ENCODE peak calls at places on chromosomes 13 and 19, in five cellular contexts. I is fibroblast of villous mesenchyme, E is ascending aorta, M is kidney epithelial cell, H is Peyer's patch. O is an unnamed sample.

GRCh38 chr13:48437381-48437780 is 24.5 kb upstream of the LPAR6 start:
- DNase-seq in I (peak; percentile 39), E (peak; percentile 82), M (no peak), H (no peak), O (peak; percentile 21)

GRCh38 chr19:55591555-55591954 is 7.8 kb downstream of the FIZ1 start:
- DNase-seq in I (no peak), E (no peak), M (no peak), H (no peak), O (no peak)

GRCh38 chr13:34587586-34587985 is 354.5 kb upstream of the NBEA start:
- DNase-seq in I (no peak), E (no peak), M (no peak), H (no peak), O (no peak)

GRCh38 chr19:47227347-47228167 is 3.4 kb downstream of the BBC3 start:
- DNase-seq in I (peak; percentile 98), E (peak; percentile 96), M (peak; percentile 78), H (peak; percentile 77), O (peak; percentile 89)

GRCh38 chr13:51912511-51913225 is 50.9 kb downstream of the CCDC70 start:
- DNase-seq in I (no peak), E (peak; percentile 8), M (no peak), H (no peak), O (no peak)

GRCh38 chr13:102863590-102863989 is 17.8 kb downstream of the ERCC5 start:
- DNase-seq in I (no peak), E (no peak), M (no peak), H (no peak), O (no peak)

GRCh38 chr13:40070357-40070756 is 414.9 kb downstream of the COG6 start:
- DNase-seq in I (no peak), E (no peak), M (no peak), H (no peak), O (no peak)

GRCh38 chr19:1513492-1514294 is 874 bp upstream of the ADAMTSL5 start:
- DNase-seq in I (peak; percentile 59), E (no peak), M (no peak), H (peak; percentile 79), O (peak; percentile 69)

GRCh38 chr19:3606174-3606689 is 443 bp downstream of the TBXA2R start:
- DNase-seq in I (no peak), E (no peak), M (no peak), H (peak; percentile 81), O (peak; percentile 80)

GRCh38 chr13:95485045-95485517 is 67.4 kb upstream of the CLDN10 start:
- DNase-seq in I (peak; percentile 30), E (no peak), M (no peak), H (no peak), O (no peak)

GRCh38 chr13:59843040-59843439 is 320.7 kb downstream of the DIAPH3 start:
- DNase-seq in I (no peak), E (no peak), M (no peak), H (no peak), O (no peak)

GRCh38 chr19:6220385-6221191 is 59.2 kb downstream of the MLLT1 start:
- DNase-seq in I (peak; percentile 78), E (no peak), M (no peak), H (no peak), O (peak; percentile 47)

GRCh38 chr13:47281981-47282380 is 385.1 kb upstream of the HTR2A start:
- DNase-seq in I (no peak), E (no peak), M (no peak), H (no peak), O (no peak)

GRCh38 chr13:73622375-73622774 is 511.8 kb downstream of the KLF12 start:
- DNase-seq in I (no peak), E (no peak), M (no peak), H (no peak), O (no peak)

GRCh38 chr13:48504606-48505369 is 28.1 kb downstream of the RCBTB2 start:
- DNase-seq in I (no peak), E (no peak), M (no peak), H (no peak), O (no peak)

GRCh38 chr19:42335374-42335936 is 10.0 kb downstream of the MEGF8 start:
- DNase-seq in I (no peak), E (no peak), M (no peak), H (no peak), O (no peak)

GRCh38 chr13:108156749-108157148 is 58.6 kb downstream of the LIG4 start:
- DNase-seq in I (no peak), E (no peak), M (no peak), H (no peak), O (no peak)

GRCh38 chr13:33355470-33355869 is 69.9 kb upstream of the STARD13 start:
- DNase-seq in I (peak; percentile 87), E (no peak), M (no peak), H (no peak), O (no peak)

GRCh38 chr13:33199282-33199850 is 86.2 kb downstream of the STARD13 start:
- DNase-seq in I (peak; percentile 66), E (no peak), M (no peak), H (no peak), O (no peak)

DNA sequence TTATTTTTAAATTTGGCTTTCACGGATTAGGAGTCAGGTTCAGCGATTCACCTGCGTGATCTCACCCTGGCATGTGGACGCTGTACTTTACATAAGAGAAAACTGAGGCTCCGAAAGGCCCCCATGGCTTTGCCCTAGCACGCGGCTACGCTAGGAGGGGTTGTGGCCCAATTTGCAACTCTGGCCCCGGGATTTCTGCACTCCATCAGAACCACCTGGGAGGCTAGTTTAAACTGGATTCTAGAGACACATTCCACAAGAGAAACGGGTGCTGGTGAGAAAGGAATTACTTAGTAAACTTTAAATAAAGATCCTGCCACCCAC is 6.2 kb downstream of the BCL3 start:
- DNase-seq in I (no peak), E (no peak), M (no peak), H (no peak), O (no peak)
- H3K4me3 ChIP-seq in I (peak overlapping the region; percentile 60), E (peak overlapping the region; percentile 57), M (no peak overlapping the region), H (peak overlapping the region; percentile 37), O (peak overlapping the region; percentile 20)

DNA sequence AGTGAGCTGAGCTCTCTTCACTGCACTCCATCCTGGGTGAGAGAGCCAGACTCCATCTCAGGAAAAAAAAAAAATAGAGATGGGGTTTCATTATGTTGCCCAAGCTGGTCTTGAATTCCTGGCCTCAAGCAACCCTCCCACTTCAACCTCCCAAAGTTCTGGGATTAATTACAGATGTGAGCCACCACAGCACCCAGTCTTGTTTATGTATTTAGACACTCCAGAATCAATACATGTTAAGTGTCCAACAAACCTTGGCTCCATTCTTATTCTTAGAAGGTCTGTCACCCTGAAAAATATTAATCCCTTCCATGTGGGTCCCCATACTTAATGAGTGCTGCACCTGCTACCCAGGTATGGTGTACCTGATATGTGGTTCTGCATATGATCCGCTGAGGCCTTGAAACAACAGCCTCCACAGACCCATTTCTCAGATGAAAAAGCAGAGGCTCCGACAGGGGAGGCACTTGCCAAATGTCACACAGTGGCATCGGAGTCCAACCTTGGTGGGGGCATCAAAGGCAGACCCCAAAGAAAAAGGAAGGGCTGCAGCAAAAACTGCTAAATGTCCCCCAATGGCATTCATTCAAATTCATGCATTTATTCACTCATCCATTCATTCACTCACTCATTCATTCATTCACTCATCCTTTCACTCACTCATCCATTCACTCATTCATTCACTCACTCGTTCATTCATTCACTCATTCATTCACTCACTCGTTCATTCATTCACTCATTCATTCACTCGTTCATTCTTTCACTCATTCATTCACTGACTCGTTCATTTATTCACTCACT is 16.7 kb downstream of the TICAM1 start:
- DNase-seq in I (peak; percentile 64), E (no peak), M (no peak), H (no peak), O (no peak)
- H3K4me3 ChIP-seq in I (no peak overlapping the region), E (no peak overlapping the region), M (no peak overlapping the region), H (no peak overlapping the region), O (no peak overlapping the region)

DNA sequence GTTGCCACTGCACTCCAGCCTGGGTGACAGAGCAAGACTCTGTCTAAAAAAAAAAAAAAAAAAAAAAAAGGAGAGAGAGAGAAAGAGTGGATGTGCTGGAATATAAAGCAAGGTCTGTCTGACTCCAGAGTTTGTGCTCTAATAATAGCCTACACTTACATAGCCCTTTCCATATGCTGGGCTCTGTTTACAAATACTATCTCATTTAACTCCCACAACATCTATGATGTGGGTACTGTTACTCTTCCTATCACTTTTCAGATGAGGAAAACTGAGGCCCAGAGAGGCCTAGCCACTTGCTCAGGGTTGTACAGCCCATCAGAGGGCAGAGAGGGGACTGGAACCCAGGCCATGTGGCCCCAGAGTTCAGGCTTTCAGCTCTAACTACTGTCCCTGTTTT is 15.9 kb upstream of the PAK4 start:
- DNase-seq in I (no peak), E (no peak), M (no peak), H (no peak), O (no peak)
- H3K4me3 ChIP-seq in I (no peak overlapping the region), E (no peak overlapping the region), M (no peak overlapping the region), H (no peak overlapping the region), O (no peak overlapping the region)

DNA sequence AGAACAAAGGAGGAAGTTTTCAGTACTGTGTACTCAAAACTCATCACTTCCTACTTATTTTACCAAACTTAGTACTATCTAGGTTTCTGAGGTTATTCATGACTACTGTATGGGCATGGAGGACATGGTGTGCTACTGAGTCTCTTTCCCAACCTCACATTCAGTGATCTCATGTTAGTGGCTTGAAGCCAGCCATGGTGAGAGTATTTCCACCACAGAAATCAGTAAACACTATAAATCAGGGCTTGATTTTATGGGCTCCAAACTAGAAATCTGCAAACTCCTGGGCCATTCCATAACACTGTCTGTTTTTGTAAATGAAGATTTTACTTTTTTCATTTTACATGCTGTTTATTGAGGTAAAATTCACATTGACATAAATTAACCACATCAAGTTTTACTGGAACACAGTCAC is 19.7 kb downstream of the MED26 start:
- DNase-seq in I (peak; percentile 99), E (peak; percentile 77), M (no peak), H (no peak), O (peak; percentile 60)
- H3K4me3 ChIP-seq in I (no peak overlapping the region), E (no peak overlapping the region), M (no peak overlapping the region), H (no peak overlapping the region), O (no peak overlapping the region)

DNA sequence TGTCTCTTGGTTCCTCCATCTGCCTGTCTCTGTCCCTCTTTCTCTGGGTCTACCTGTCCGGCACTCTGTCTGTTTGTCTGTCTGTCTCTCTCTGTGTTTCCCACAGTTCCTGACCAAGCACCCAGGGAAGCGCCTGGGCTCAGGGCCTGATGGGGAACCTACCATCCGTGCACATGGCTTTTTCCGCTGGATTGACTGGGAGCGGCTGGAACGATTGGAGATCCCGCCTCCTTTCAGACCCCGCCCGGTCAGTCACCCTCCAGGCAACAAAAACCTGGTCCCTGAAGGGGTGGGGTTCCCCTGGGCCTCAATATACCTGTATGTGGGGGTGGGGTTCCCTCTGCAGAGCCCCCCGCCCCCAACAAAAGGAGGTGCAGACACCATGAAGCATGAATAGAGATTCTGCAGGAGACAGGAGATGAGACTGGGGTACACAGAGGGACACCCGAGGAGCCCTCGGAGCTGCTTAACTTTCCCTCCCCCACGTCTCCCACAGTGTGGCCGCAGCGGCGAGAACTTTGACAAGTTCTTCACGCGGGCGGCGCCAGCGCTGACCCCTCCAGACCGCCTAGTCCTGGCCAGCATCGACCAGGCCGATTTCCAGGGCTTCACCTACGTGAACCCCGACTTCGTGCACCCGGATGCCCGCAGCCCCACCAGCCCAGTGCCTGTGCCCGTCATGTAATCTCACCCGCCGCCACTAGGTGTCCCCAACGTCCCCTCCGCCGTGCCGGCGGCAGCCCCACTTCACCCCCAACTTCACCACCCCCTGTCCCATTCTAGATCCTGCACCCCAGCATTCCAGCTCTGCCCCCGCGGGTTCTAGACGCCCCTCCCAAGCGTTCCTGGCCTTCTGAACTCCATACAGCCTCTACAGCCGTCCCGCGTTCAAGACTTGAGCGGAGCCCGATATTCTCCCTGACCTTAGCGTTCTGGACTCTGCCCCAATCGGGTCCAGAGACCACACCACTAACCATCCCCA is 2.6 kb upstream of the CACNG7 start:
- DNase-seq in I (no peak), E (no peak), M (no peak), H (peak; percentile 65), O (peak; percentile 36)
- H3K4me3 ChIP-seq in I (no peak overlapping the region), E (no peak overlapping the region), M (no peak overlapping the region), H (no peak overlapping the region), O (no peak overlapping the region)

GRCh38 chr19:40282209-40282580 is 3.0 kb downstream of the AKT2 start:
- DNase-seq in I (no peak), E (no peak), M (no peak), H (no peak), O (no peak)
- H3K4me3 ChIP-seq in I (no peak overlapping the region), E (no peak overlapping the region), M (no peak overlapping the region), H (no peak overlapping the region), O (no peak overlapping the region)

O was measured in transverse colon.